ENCODE peak calls at places on chromosomes 5 and 9, in ten cellular contexts. H is GM23248; O is activated T-cell treated with anti-CD3 and anti-CD28 coated beads, Interleukin-2, amount 50 U/mL, for 24 hours; J is activated effector memory CD4-positive, alpha-beta T cell treated with Interleukin-2 at 50 U/mL for 16 hours; L is lower leg skin; K is occipital lobe; T is NCI-H748 treated with DMSO at 0.1 percent for 48 hours; U is GDM1; N is activated CD8-positive, alpha-beta memory T cell treated with anti-CD3 and anti-CD28 coated beads, Interleukin-2, amount 50 U/mL, for 48 hours; G is IMR-90. W is an unnamed sample.

GRCh38 chr5:179839328-179840256 is 18.9 kb downstream of the SQSTM1 start:
- DNase-seq in O (no peak), U (no peak), L (no peak), T (no peak), G (peak; percentile 39), H (no peak), J (no peak), N (no peak), K (no peak), W (no peak)

GRCh38 chr5:149455889-149456409 is 76.9 kb upstream of the IL17B start:
- DNase-seq in J (no peak), N (no peak), H (peak; percentile 72), G (peak; percentile 86), K (no peak), T (no peak), U (no peak), L (no peak), O (no peak), W (peak; percentile 82)

GRCh38 chr9:14383296-14383695 is 69.4 kb upstream of the NFIB start:
- DNase-seq in N (no peak), L (no peak), O (no peak), G (no peak), H (peak; percentile 64), U (no peak), K (no peak), T (no peak), J (no peak), W (peak; percentile 69)

GRCh38 chr5:111653408-111653807 is 103.6 kb downstream of the NREP start:
- DNase-seq in H (no peak), L (no peak), T (no peak), U (no peak), G (no peak), O (no peak), J (no peak), K (no peak), N (no peak), W (no peak)

GRCh38 chr9:762217-762616 is 79.3 kb upstream of the DMRT1 start:
- DNase-seq in O (no peak), H (no peak), K (no peak), T (no peak), U (no peak), G (no peak), J (no peak), L (no peak), N (no peak), W (no peak)

GRCh38 chr9:132144708-132145365 is 17.0 kb upstream of the NTNG2 start:
- DNase-seq in L (no peak), K (no peak), O (no peak), G (peak; percentile 66), T (no peak), U (no peak), N (no peak), H (peak; percentile 64), J (no peak), W (peak; percentile 86)

GRCh38 chr5:132777209-132778069 is at the start of gene SEPTIN8:
- DNase-seq in U (no peak), N (peak; percentile 73), L (peak; percentile 93), H (peak; percentile 76), T (no peak), G (no peak), K (peak; percentile 37), J (peak; percentile 28), O (peak; percentile 72), W (peak; percentile 35)

GRCh38 chr9:132234501-132235045 is 72.7 kb downstream of the NTNG2 start:
- DNase-seq in J (no peak), N (no peak), H (peak; percentile 30), K (no peak), U (no peak), T (no peak), O (no peak), G (no peak), L (no peak), W (no peak)

GRCh38 chr5:169004551-169004950 is 296.4 kb downstream of the SLIT3 start:
- DNase-seq in H (no peak), G (no peak), N (no peak), J (no peak), L (no peak), U (no peak), K (no peak), O (no peak), T (no peak), W (no peak)

GRCh38 chr9:124593080-124594058 is 86.2 kb upstream of the NR5A1 start:
- DNase-seq in N (no peak), L (no peak), T (no peak), J (no peak), G (peak; percentile 12), O (no peak), H (peak; percentile 30), U (no peak), K (no peak), W (peak; percentile 34)

GRCh38 chr5:64180661-64181343 is 15.2 kb downstream of the RNF180 start:
- DNase-seq in H (peak; percentile 3), O (no peak), G (no peak), T (no peak), U (no peak), J (no peak), L (no peak), N (no peak), K (no peak), W (peak; percentile 3)

GRCh38 chr5:168691891-168692290 is 112.7 kb upstream of the PANK3 start:
- DNase-seq in U (no peak), J (no peak), L (no peak), G (no peak), O (no peak), K (no peak), N (no peak), H (no peak), T (no peak), W (no peak)

GRCh38 chr5:134891473-134891872 is 13.5 kb upstream of the PCBD2 start:
- DNase-seq in H (no peak), J (no peak), G (no peak), K (no peak), T (no peak), U (no peak), L (no peak), N (no peak), O (no peak), W (no peak)

GRCh38 chr5:77390795-77391194 is 101.3 kb downstream of the WDR41 start:
- DNase-seq in O (no peak), T (no peak), U (no peak), H (peak; percentile 93), J (no peak), K (no peak), N (no peak), G (peak; percentile 69), L (no peak), W (peak; percentile 61)

GRCh38 chr9:136857606-136858412 is 5.7 kb downstream of the MAMDC4 start:
- DNase-seq in H (no peak), J (no peak), O (no peak), U (no peak), L (no peak), G (no peak), T (no peak), K (no peak), N (peak; percentile 55), W (no peak)

GRCh38 chr9:122236681-122237080 is 7.9 kb upstream of the LHX6 start:
- DNase-seq in T (no peak), O (no peak), U (no peak), H (peak; percentile 53), L (no peak), N (no peak), G (peak; percentile 30), K (no peak), J (no peak), W (no peak)

GRCh38 chr5:169052207-169052606 is 248.7 kb downstream of the SLIT3 start:
- DNase-seq in L (no peak), N (no peak), O (no peak), T (no peak), J (no peak), K (no peak), H (peak; percentile 43), U (no peak), G (no peak), W (no peak)

GRCh38 chr5:79143684-79144379 is 32.2 kb downstream of the BHMT start:
- DNase-seq in K (no peak), N (no peak), G (peak; percentile 34), L (no peak), U (no peak), T (no peak), J (no peak), H (peak; percentile 43), O (no peak), W (peak; percentile 53)

GRCh38 chr9:97543568-97543967 is 42.1 kb downstream of the TMOD1 start:
- DNase-seq in U (no peak), G (no peak), T (peak; percentile 4), L (no peak), O (no peak), N (no peak), J (no peak), H (peak; percentile 8), K (no peak), W (no peak)

GRCh38 chr5:168987540-168988300 is 313.2 kb downstream of the SLIT3 start:
- DNase-seq in G (peak; percentile 58), N (peak; percentile 81), H (peak; percentile 75), L (peak; percentile 93), J (peak; percentile 10), O (peak; percentile 68), U (peak; percentile 14), T (peak; percentile 71), K (peak; percentile 49), W (peak; percentile 59)

GRCh38 chr5:137201876-137202275 is 297.2 kb downstream of the SPOCK1 start:
- DNase-seq in N (no peak), U (no peak), L (no peak), G (peak; percentile 59), K (no peak), H (peak; percentile 96), T (no peak), O (no peak), J (no peak), W (no peak)

GRCh38 chr5:80152778-80153177 is 103.1 kb downstream of the SERINC5 start:
- DNase-seq in H (no peak), G (no peak), O (no peak), L (no peak), J (no peak), T (no peak), N (no peak), K (no peak), U (no peak), W (no peak)

GRCh38 chr9:137286980-137287383 is 9.5 kb downstream of the TOR4A start:
- DNase-seq in L (no peak), O (no peak), U (no peak), H (peak; percentile 66), N (no peak), J (no peak), K (no peak), G (peak; percentile 59), T (peak; percentile 27), W (peak; percentile 72)

GRCh38 chr5:127011151-127011550 is 19.2 kb downstream of the MARCHF3 start:
- DNase-seq in K (no peak), H (peak; percentile 98), L (no peak), O (no peak), G (peak; percentile 97), J (no peak), T (no peak), U (no peak), N (no peak), W (peak; percentile 91)

GRCh38 chr5:73152411-73153388 is 20.3 kb upstream of the TMEM174 start:
- DNase-seq in U (no peak), N (no peak), H (no peak), T (peak; percentile 13), G (no peak), O (no peak), K (no peak), L (no peak), J (no peak), W (no peak)

GRCh38 chr5:172144931-172145869 is 42.8 kb downstream of the STK10 start:
- DNase-seq in H (no peak), U (no peak), T (no peak), N (no peak), L (no peak), K (no peak), G (no peak), J (no peak), O (no peak), W (no peak)

GRCh38 chr5:132011561-132012384 is at the start of gene ACSL6:
- DNase-seq in H (peak; percentile 50), T (no peak), U (no peak), N (peak; percentile 73), G (no peak), L (peak; percentile 83), K (peak; percentile 28), J (peak; percentile 43), O (peak; percentile 67), W (no peak)

GRCh38 chr9:79617395-79617794 is 45.6 kb downstream of the TLE4 start:
- DNase-seq in U (no peak), N (no peak), L (no peak), J (no peak), O (no peak), G (peak; percentile 63), K (no peak), T (no peak), H (peak; percentile 70), W (peak; percentile 81)